ENCODE peak calls at places on chromosomes 4 and X, in five cellular contexts. One of them, this sample, is unnamed.

GRCh38 chr4:99614491-99614890 is 39.9 kb downstream of the MTTP start:
- DNase-seq in body of pancreas: no peak
- DNase-seq in HCT116: no peak
- DNase-seq in heart right ventricle: no peak
- DNase-seq in psoas muscle: no peak
- DNase-seq in this sample: peak

GRCh38 chrX:74526786-74527185 is 87.6 kb downstream of the RLIM start:
- DNase-seq in heart right ventricle: no peak
- DNase-seq in psoas muscle: no peak
- DNase-seq in HCT116: no peak
- DNase-seq in body of pancreas: no peak
- DNase-seq in this sample: peak

GRCh38 chr4:17068885-17069284 is 170.4 kb upstream of the LDB2 start:
- DNase-seq in psoas muscle: no peak
- DNase-seq in body of pancreas: no peak
- DNase-seq in heart right ventricle: no peak
- DNase-seq in HCT116: no peak
- DNase-seq in this sample: no peak

GRCh38 chr4:106109929-106110328 is 206.1 kb downstream of the TBCK start:
- DNase-seq in heart right ventricle: no peak
- DNase-seq in body of pancreas: no peak
- DNase-seq in HCT116: no peak
- DNase-seq in psoas muscle: no peak
- DNase-seq in this sample: peak

GRCh38 chr4:78990938-78991810 is 51.9 kb upstream of the PAQR3 start:
- DNase-seq in body of pancreas: no peak
- DNase-seq in psoas muscle: no peak
- DNase-seq in heart right ventricle: no peak
- DNase-seq in HCT116: no peak
- DNase-seq in this sample: no peak

GRCh38 chr4:15778742-15779231 is 659 bp downstream of the CD38 start:
- DNase-seq in heart right ventricle: peak
- DNase-seq in psoas muscle: peak
- DNase-seq in body of pancreas: peak
- DNase-seq in HCT116: no peak
- DNase-seq in this sample: peak

GRCh38 chr4:1403177-1403583 is 3.1 kb downstream of the NKX1-1 start:
- DNase-seq in heart right ventricle: no peak
- DNase-seq in body of pancreas: no peak
- DNase-seq in psoas muscle: no peak
- DNase-seq in HCT116: no peak
- DNase-seq in this sample: no peak

GRCh38 chr4:142817442-142817841 is 28.7 kb downstream of the INPP4B start:
- DNase-seq in body of pancreas: peak
- DNase-seq in HCT116: peak
- DNase-seq in heart right ventricle: no peak
- DNase-seq in psoas muscle: peak
- DNase-seq in this sample: no peak

GRCh38 chr4:55447826-55448225 is 52.1 kb downstream of the TMEM165 start:
- DNase-seq in psoas muscle: no peak
- DNase-seq in HCT116: no peak
- DNase-seq in heart right ventricle: no peak
- DNase-seq in body of pancreas: no peak
- DNase-seq in this sample: no peak

GRCh38 chrX:153880440-153880815 is 5.5 kb downstream of the L1CAM start:
- DNase-seq in psoas muscle: no peak
- DNase-seq in body of pancreas: no peak
- DNase-seq in heart right ventricle: no peak
- DNase-seq in HCT116: no peak
- DNase-seq in this sample: no peak

GRCh38 chrX:153881281-153881680 is 4.7 kb downstream of the L1CAM start:
- DNase-seq in heart right ventricle: no peak
- DNase-seq in HCT116: no peak
- DNase-seq in body of pancreas: no peak
- DNase-seq in psoas muscle: no peak
- DNase-seq in this sample: no peak

GRCh38 chrX:153882557-153882956 is 3.4 kb downstream of the L1CAM start:
- DNase-seq in heart right ventricle: no peak
- DNase-seq in psoas muscle: no peak
- DNase-seq in HCT116: no peak
- DNase-seq in body of pancreas: no peak
- DNase-seq in this sample: no peak

GRCh38 chrX:153883163-153883843 is 2.7 kb downstream of the L1CAM start:
- DNase-seq in body of pancreas: no peak
- DNase-seq in psoas muscle: no peak
- DNase-seq in heart right ventricle: no peak
- DNase-seq in HCT116: no peak
- DNase-seq in this sample: no peak

DNA sequence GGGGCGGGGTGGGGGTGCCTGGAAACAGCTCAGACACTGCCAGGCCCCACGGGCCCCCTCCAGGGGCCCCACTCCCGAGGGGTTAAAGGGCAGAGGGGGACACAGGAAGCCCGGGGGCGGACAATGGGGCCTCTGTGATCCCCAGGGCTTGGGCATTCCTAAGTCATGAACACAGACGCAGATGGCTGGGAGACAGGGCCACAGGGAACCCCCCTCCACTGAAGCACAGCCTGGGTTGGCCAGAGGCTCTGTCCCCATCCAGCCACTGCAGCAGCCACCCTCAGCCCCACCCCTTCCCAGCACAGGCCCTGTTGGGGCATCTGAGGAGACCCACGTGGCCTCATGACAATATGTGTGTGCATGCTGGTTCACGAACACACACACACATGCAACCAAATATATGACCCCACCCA is 3.9 kb downstream of the L1CAM start:
- DNase-seq in body of pancreas: no peak
- DNase-seq in heart right ventricle: no peak
- DNase-seq in psoas muscle: no peak
- DNase-seq in HCT116: no peak
- DNase-seq in this sample: no peak
- H3K27ac ChIP-seq in body of pancreas: no peak
- H3K27ac ChIP-seq in heart right ventricle: no peak
- H3K27ac ChIP-seq in psoas muscle: no peak
- H3K27ac ChIP-seq in HCT116: no peak
- H3K27ac ChIP-seq in this sample: no peak

GRCh38 chr4:71257761-71258160 is 81.1 kb upstream of the SLC4A4 start:
- DNase-seq in heart right ventricle: no peak
- DNase-seq in HCT116: no peak
- DNase-seq in body of pancreas: no peak
- DNase-seq in psoas muscle: no peak
- DNase-seq in this sample: no peak

GRCh38 chr4:71251266-71251665 is 87.6 kb upstream of the SLC4A4 start:
- DNase-seq in body of pancreas: no peak
- DNase-seq in psoas muscle: no peak
- DNase-seq in HCT116: no peak
- DNase-seq in heart right ventricle: no peak
- DNase-seq in this sample: no peak

GRCh38 chr4:71255966-71256365 is 82.9 kb upstream of the SLC4A4 start:
- DNase-seq in psoas muscle: no peak
- DNase-seq in heart right ventricle: no peak
- DNase-seq in body of pancreas: no peak
- DNase-seq in HCT116: no peak
- DNase-seq in this sample: no peak

GRCh38 chr4:71258323-71258722 is 80.5 kb upstream of the SLC4A4 start:
- DNase-seq in psoas muscle: no peak
- DNase-seq in body of pancreas: no peak
- DNase-seq in heart right ventricle: no peak
- DNase-seq in HCT116: no peak
- DNase-seq in this sample: peak

DNA sequence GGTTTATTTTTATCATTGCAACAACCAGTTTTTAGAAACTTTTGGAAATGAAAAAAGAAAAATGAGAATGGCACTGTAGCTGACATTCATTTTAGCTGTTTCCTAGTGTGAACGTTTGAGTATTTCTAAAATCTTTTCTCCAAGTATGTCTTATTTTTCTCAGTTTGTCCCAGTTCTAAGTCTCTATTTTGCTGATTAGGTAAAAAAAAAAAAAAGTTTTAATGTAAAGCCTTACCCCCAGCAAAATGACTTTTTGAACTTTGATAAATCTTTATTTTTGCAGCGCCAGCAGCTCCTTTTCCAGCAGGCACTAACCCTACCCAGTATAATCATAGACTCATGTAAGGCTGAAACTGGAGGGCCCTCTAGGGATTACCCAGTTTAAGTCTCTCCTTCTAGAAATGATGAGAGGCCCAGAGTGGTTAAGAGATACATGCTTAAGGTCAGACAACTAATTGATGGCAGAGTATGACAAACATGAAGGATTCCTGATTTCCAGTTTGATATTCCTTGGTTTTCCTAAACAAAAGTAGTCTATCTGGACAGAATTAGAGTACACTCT is 84.3 kb upstream of the SLC4A4 start:
- DNase-seq in psoas muscle: no peak
- DNase-seq in HCT116: no peak
- DNase-seq in heart right ventricle: no peak
- DNase-seq in body of pancreas: no peak
- DNase-seq in this sample: no peak
- H3K4me3 ChIP-seq in psoas muscle: no peak
- H3K4me3 ChIP-seq in HCT116: no peak
- H3K4me3 ChIP-seq in heart right ventricle: no peak
- H3K4me3 ChIP-seq in body of pancreas: no peak
- H3K4me3 ChIP-seq in this sample: no peak

GRCh38 chr4:168846414-168846813 is 163.6 kb downstream of the CBR4 start:
- DNase-seq in body of pancreas: no peak
- DNase-seq in heart right ventricle: no peak
- DNase-seq in psoas muscle: no peak
- DNase-seq in HCT116: no peak
- DNase-seq in this sample: no peak
- H3K27ac ChIP-seq in body of pancreas: no peak
- H3K27ac ChIP-seq in heart right ventricle: no peak
- H3K27ac ChIP-seq in psoas muscle: peak
- H3K27ac ChIP-seq in HCT116: no peak
- H3K27ac ChIP-seq in this sample: no peak

GRCh38 chr4:81465668-81466357 is 5.9 kb downstream of the RASGEF1B start:
- DNase-seq in heart right ventricle: no peak
- DNase-seq in psoas muscle: no peak
- DNase-seq in body of pancreas: no peak
- DNase-seq in HCT116: no peak
- DNase-seq in this sample: peak
- H3K4me3 ChIP-seq in heart right ventricle: no peak
- H3K4me3 ChIP-seq in psoas muscle: no peak
- H3K4me3 ChIP-seq in body of pancreas: no peak
- H3K4me3 ChIP-seq in HCT116: no peak
- H3K4me3 ChIP-seq in this sample: no peak

DNA sequence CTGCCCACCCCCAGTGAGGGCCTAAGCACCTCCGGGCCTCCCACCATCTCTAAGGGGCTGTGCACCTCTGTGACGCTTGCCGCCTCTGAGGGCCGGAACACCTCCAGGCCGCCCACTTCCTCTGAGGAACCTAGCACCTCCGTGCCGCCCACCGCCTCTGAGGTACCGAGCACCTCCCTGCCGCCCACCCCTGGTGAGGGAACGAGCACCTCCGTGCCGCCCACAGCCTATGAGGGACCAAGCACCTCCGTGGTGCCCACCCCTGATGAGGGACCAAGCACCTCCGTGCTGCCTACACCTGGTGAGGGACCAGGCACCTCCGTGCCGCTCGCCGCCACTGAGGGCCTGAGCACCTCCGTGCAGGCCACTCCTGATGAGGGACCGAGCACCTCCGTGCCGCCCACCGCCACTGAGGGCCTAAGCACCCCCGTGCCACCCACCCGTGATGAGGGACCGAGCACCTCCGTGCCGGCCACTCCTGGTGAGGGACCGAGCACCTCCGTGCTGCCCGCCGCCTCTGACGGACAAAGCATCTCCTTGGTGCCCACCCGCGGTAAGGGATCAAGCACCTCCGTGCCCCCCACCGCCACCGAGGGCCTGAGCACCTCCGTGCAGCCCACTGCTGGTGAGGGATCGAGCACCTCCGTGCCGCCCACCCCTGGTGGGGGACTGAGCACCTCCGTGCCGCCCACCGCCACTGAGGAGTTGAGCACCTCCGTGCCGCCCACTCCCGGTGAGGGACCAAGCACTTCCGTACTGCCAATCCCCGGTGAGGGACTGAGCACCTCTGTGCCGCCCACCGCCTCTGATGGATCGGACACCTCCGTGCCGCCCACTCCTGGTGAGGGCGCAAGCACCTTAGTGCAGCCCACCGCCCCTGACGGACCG is 977 bp downstream of the MAGEE1 start:
- DNase-seq in heart right ventricle: no peak
- DNase-seq in psoas muscle: peak
- DNase-seq in body of pancreas: peak
- DNase-seq in HCT116: no peak
- DNase-seq in this sample: peak
- H3K27ac ChIP-seq in heart right ventricle: peak
- H3K27ac ChIP-seq in psoas muscle: no peak
- H3K27ac ChIP-seq in body of pancreas: peak
- H3K27ac ChIP-seq in HCT116: no peak
- H3K27ac ChIP-seq in this sample: peak

DNA sequence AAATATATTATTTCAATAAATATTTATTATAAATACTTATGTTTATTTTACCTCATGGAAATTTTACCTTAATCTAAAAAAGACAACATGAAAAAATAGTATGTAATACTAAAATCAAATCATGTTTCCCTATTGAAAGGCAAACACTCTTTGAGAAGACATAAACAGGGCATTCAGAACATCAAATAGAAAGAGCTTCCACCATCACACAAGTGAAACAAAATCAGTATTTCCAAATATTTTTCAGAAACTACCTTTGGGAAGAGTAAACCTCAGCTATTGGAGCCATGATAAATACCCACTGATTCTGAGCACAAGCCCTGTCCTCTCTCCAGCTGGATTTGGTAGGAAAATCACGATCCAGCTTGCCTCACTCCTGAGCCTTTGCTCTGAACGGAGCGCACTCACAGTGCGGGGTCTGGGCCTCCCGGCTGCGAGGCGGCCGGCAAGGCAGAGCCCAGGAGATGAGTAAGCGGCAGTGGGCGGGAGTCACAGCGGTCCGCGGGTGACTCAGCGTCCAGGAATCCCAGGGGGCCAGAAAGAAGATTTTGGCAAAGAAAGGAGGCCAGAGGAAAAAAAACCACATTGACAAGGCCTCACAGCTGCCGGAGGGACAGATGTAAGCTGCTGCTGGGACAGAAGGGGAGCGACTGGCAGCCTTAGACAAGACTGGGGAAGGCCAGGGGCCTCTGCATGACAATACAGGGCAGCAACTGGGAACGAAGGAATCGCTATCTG is 14.7 kb upstream of the ANXA5 start:
- DNase-seq in body of pancreas: peak
- DNase-seq in heart right ventricle: peak
- DNase-seq in psoas muscle: peak
- DNase-seq in HCT116: peak
- DNase-seq in this sample: no peak
- H3K4me3 ChIP-seq in body of pancreas: no peak
- H3K4me3 ChIP-seq in heart right ventricle: peak
- H3K4me3 ChIP-seq in psoas muscle: peak
- H3K4me3 ChIP-seq in HCT116: peak
- H3K4me3 ChIP-seq in this sample: no peak

GRCh38 chrX:24154490-24155034 is 5.0 kb downstream of the ZFX start:
- DNase-seq in HCT116: no peak
- DNase-seq in psoas muscle: no peak
- DNase-seq in body of pancreas: no peak
- DNase-seq in heart right ventricle: no peak
- DNase-seq in this sample: no peak
- H3K27ac ChIP-seq in HCT116: no peak
- H3K27ac ChIP-seq in psoas muscle: peak
- H3K27ac ChIP-seq in body of pancreas: no peak
- H3K27ac ChIP-seq in heart right ventricle: no peak
- H3K27ac ChIP-seq in this sample: no peak

This sample was measured in small intestine.